ENCODE peak calls at places on chromosomes 5 and 9, in five cellular contexts. F is suprapubic skin, I is neuronal stem cell, G is ovary, J is colonic mucosa. S is an unnamed sample.

GRCh38 chr9:70352802-70353201 is 61.7 kb downstream of the KLF9 start:
- DNase-seq in F (no peak), I (no peak), G (no peak), J (no peak), S (no peak)

GRCh38 chr5:170070556-170071412 is 34.9 kb upstream of the FOXI1 start:
- DNase-seq in F (no peak), I (peak; percentile 32), G (no peak), J (peak; percentile 23), S (no peak)

GRCh38 chr9:37239224-37239859 is 119.0 kb downstream of the ZCCHC7 start:
- DNase-seq in F (no peak), I (no peak), G (no peak), J (no peak), S (no peak)

GRCh38 chr9:98897745-98898144 is 46.0 kb upstream of the COL15A1 start:
- DNase-seq in F (no peak), I (no peak), G (no peak), J (no peak), S (no peak)

GRCh38 chr5:124948062-124948753 is 201.8 kb upstream of the ZNF608 start:
- DNase-seq in F (no peak), I (no peak), G (peak; percentile 23), J (peak; percentile 30), S (no peak)

GRCh38 chr5:83653669-83654068 is 67.0 kb downstream of the HAPLN1 start:
- DNase-seq in F (no peak), I (no peak), G (no peak), J (no peak), S (no peak)

GRCh38 chr9:129258823-129259301 is 80.8 kb upstream of the IER5L start:
- DNase-seq in F (no peak), I (no peak), G (no peak), J (no peak), S (no peak)

GRCh38 chr9:81499021-81499454 is 190.3 kb downstream of the TLE1 start:
- DNase-seq in F (no peak), I (no peak), G (no peak), J (no peak), S (no peak)

GRCh38 chr9:125990793-125991220 is 243.6 kb downstream of the PBX3 start:
- DNase-seq in F (peak; percentile 39), I (no peak), G (no peak), J (no peak), S (peak; percentile 13)

GRCh38 chr5:71778678-71779276 is 59.7 kb downstream of the CARTPT start:
- DNase-seq in F (no peak), I (peak; percentile 27), G (no peak), J (no peak), S (no peak)

GRCh38 chr5:141560141-141560540 is 58.7 kb downstream of the DIAPH1 start:
- DNase-seq in F (no peak), I (no peak), G (no peak), J (no peak), S (no peak)

GRCh38 chr5:73170522-73170921 is 2.5 kb upstream of the TMEM174 start:
- DNase-seq in F (no peak), I (peak; percentile 12), G (no peak), J (peak; percentile 62), S (no peak)

GRCh38 chr5:149128023-149128875 is 13.0 kb upstream of the ABLIM3 start:
- DNase-seq in F (no peak), I (no peak), G (no peak), J (no peak), S (no peak)

GRCh38 chr9:136616948-136617695 is 45.6 kb upstream of the EGFL7 start:
- DNase-seq in F (no peak), I (no peak), G (no peak), J (peak; percentile 26), S (no peak)

GRCh38 chr5:134143431-134143830 is 28.9 kb downstream of the TCF7 start:
- DNase-seq in F (no peak), I (no peak), G (no peak), J (peak; percentile 11), S (peak; percentile 1)

GRCh38 chr9:137064027-137064879 is 6.1 kb downstream of the SAPCD2 start:
- DNase-seq in F (no peak), I (no peak), G (peak; percentile 70), J (peak; percentile 76), S (no peak)

GRCh38 chr5:123000731-123001130 is 35.8 kb downstream of the PPIC start:
- DNase-seq in F (no peak), I (no peak), G (no peak), J (no peak), S (no peak)

GRCh38 chr9:137226338-137227056 is 805 bp upstream of the RNF224 start:
- DNase-seq in F (no peak), I (no peak), G (no peak), J (no peak), S (peak; percentile 51)

GRCh38 chr5:67773439-67773988 is 442.0 kb upstream of the PIK3R1 start:
- DNase-seq in F (no peak), I (peak; percentile 24), G (no peak), J (peak; percentile 45), S (no peak)

GRCh38 chr9:102049586-102050246 is 311.3 kb upstream of the GRIN3A start:
- DNase-seq in F (no peak), I (no peak), G (no peak), J (no peak), S (no peak)

GRCh38 chr5:178339272-178339671 is 106.7 kb upstream of the PHYKPL start:
- DNase-seq in F (peak; percentile 13), I (no peak), G (no peak), J (no peak), S (peak; percentile 3)

GRCh38 chr5:79236970-79237734 is 1.2 kb downstream of the JMY start:
- DNase-seq in F (peak; percentile 70), I (peak; percentile 29), G (peak; percentile 48), J (peak; percentile 60), S (peak; percentile 50)

GRCh38 chr9:104906441-104907277 is 21.3 kb downstream of the ABCA1 start:
- DNase-seq in F (peak; percentile 85), I (no peak), G (peak; percentile 46), J (no peak), S (peak; percentile 49)

GRCh38 chr5:138905541-138905940 is 30.4 kb upstream of the LRRTM2 start:
- DNase-seq in F (no peak), I (no peak), G (no peak), J (no peak), S (no peak)

GRCh38 chr9:110942522-110942921 is 95.7 kb downstream of the LPAR1 start:
- DNase-seq in F (no peak), I (no peak), G (no peak), J (no peak), S (no peak)
- H3K36me3 ChIP-seq in F (peaks cover 7% of the 10 kb centered on the region), I (peaks cover 57% of the 10 kb centered on the region), G (no peaks in the 10 kb centered on the region), J (no peaks in the 10 kb centered on the region), S (no peaks in the 10 kb centered on the region)

GRCh38 chr5:150559701-150560100 is 51.8 kb downstream of the NDST1 start:
- DNase-seq in F (no peak), I (no peak), G (no peak), J (no peak), S (no peak)
- H3K4me1 ChIP-seq in F (peaks cover 13% of the 10 kb centered on the region), I (peaks cover 2% of the 10 kb centered on the region), G (no peaks in the 10 kb centered on the region), J (no peaks in the 10 kb centered on the region), S (peaks cover 7% of the 10 kb centered on the region)

DNA sequence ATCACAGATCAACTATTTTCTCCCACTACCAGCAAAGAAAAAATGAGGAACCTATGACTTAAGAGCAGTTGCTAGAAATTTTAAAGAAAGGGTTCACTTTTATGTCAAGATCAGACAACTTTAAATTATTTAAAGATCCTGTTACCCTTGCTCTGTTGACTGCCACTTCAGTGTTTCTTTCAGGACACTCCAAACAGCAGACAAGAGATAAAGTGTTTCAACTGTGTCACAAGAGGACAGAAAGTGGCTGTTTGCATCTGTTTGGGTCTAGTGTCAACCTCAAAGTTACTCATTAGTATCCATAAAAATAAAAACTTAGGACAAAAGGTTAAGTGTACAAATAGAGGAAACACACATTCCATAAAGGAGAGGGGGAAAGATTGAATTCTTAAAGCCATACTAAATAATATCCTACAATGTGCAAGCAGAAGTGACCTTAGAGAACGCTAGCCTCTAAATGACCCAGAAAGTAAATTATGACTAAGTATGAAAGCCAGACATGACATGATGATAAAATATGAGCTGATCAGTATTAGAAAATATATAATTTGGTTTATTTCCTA is 24.9 kb downstream of the HMGCS1 start:
- DNase-seq in F (no peak), I (no peak), G (no peak), J (no peak), S (no peak)
- H3K36me3 ChIP-seq in F (peaks cover 38% of the 10 kb centered on the region), I (peaks cover 74% of the 10 kb centered on the region), G (no peaks in the 10 kb centered on the region), J (peaks cover 17% of the 10 kb centered on the region), S (peaks cover 35% of the 10 kb centered on the region)

GRCh38 chr5:159206368-159206767 is 3.0 kb downstream of the RNF145 start:
- DNase-seq in F (no peak), I (no peak), G (no peak), J (no peak), S (no peak)

GRCh38 chr5:159207616-159208507 is 1.5 kb downstream of the RNF145 start:
- DNase-seq in F (peak; percentile 88), I (peak; percentile 58), G (peak; percentile 74), J (peak; percentile 81), S (peak; percentile 94)

GRCh38 chr5:159208508-159209437 is 580 bp downstream of the RNF145 start:
- DNase-seq in F (peak; percentile 71), I (peak; percentile 46), G (peak; percentile 49), J (peak; percentile 53), S (no peak)

GRCh38 chr5:159206818-159207217 is 2.5 kb downstream of the RNF145 start:
- DNase-seq in F (no peak), I (no peak), G (no peak), J (no peak), S (no peak)

DNA sequence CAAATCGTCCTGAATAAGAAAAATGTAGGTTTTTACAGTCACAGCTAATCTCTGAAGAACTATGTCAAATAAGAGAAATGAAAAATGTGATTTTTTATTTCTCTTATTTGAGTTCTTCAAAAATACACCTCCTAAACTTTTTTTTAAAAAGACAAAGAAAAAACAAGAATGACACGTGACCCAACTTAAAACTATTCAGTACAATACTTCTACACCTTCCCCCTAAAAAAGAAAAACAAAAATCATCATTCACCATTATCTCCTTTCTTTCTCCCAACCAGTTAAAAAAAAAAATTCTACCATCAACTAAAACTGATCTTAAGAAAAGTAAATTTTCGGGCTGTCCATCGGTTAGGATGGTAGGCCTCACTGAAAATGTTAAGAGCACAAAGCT is 2.1 kb downstream of the RNF145 start:
- DNase-seq in F (no peak), I (no peak), G (no peak), J (no peak), S (no peak)
- H3K4me1 ChIP-seq in F (peaks cover 74% of the 10 kb centered on the region), I (peaks cover 8% of the 10 kb centered on the region), G (peaks cover 5% of the 10 kb centered on the region), J (peaks cover 7% of the 10 kb centered on the region), S (peaks cover 22% of the 10 kb centered on the region)